ENCODE peak calls at places on chromosomes 4 and X, in four cellular contexts. S, G, H and J are unnamed samples.

GRCh38 chrX:13088155-13088485 is 43.7 kb upstream of the FAM9C start:
- DNase-seq in S (no peak), G (no peak), H (no peak), J (no peak)

GRCh38 chr4:98746530-98746929 is 88.1 kb upstream of the TSPAN5 start:
- DNase-seq in S (no peak), G (no peak), H (peak), J (peak)

GRCh38 chr4:1401409-1402020 is 4.7 kb downstream of the NKX1-1 start:
- DNase-seq in S (no peak), G (no peak), H (no peak), J (no peak)

GRCh38 chr4:144283496-144283895 is 143.0 kb upstream of the GYPA start:
- DNase-seq in S (no peak), G (no peak), H (no peak), J (no peak)

GRCh38 chrX:145393702-145394235 is 146.5 kb downstream of the SPANXN1 start:
- DNase-seq in S (no peak), G (no peak), H (no peak), J (no peak)

GRCh38 chrX:80354966-80355465 is 65.2 kb upstream of the TENT5D start:
- DNase-seq in S (no peak), G (no peak), H (no peak), J (no peak)

GRCh38 chrX:43474321-43474720 is 181.8 kb upstream of the MAOA start:
- DNase-seq in S (no peak), G (no peak), H (no peak), J (no peak)

GRCh38 chr4:144421839-144422565 is 224.0 kb upstream of the HHIP start:
- DNase-seq in S (no peak), G (no peak), H (peak), J (no peak)

GRCh38 chr4:152734015-152734698 is 45.4 kb downstream of the TIGD4 start:
- DNase-seq in S (no peak), G (no peak), H (no peak), J (no peak)

GRCh38 chr4:13534344-13535063 is 9.8 kb downstream of the NKX3-2 start:
- DNase-seq in S (no peak), G (no peak), H (no peak), J (no peak)

GRCh38 chr4:27123050-27123768 is 262.6 kb downstream of the STIM2 start:
- DNase-seq in S (no peak), G (no peak), H (no peak), J (peak)

GRCh38 chrX:148629435-148629834 is 129.0 kb downstream of the AFF2 start:
- DNase-seq in S (no peak), G (no peak), H (no peak), J (no peak)

GRCh38 chrX:29666361-29666760 is 549.0 kb upstream of the MAGEB2 start:
- DNase-seq in S (no peak), G (no peak), H (no peak), J (peak)

GRCh38 chr4:3035249-3035648 is 39.1 kb downstream of the HTT-AS start:
- DNase-seq in S (no peak), G (no peak), H (no peak), J (no peak)

GRCh38 chr4:71184195-71184781 is 154.5 kb upstream of the SLC4A4 start:
- DNase-seq in S (no peak), G (no peak), H (peak), J (peak)

GRCh38 chrX:20265726-20266681 is 705 bp downstream of the RPS6KA3 start:
- DNase-seq in S (peak), G (peak), H (peak), J (no peak)

GRCh38 chrX:70174754-70175153 is 2.5 kb upstream of the DGAT2L6 start:
- DNase-seq in S (no peak), G (no peak), H (peak), J (peak)

GRCh38 chr4:139975830-139976272 is 178.1 kb downstream of the MAML3 start:
- DNase-seq in S (no peak), G (no peak), H (peak), J (peak)

GRCh38 chrX:31092476-31092875 is 20.6 kb upstream of the FTHL17 start:
- DNase-seq in S (no peak), G (no peak), H (peak), J (no peak)

GRCh38 chr4:139300431-139301142 is 718 bp upstream of the NAA15 start:
- DNase-seq in S (no peak), G (peak), H (peak), J (peak)

GRCh38 chr4:153735901-153736461 is 23.8 kb downstream of the RNF175 start:
- DNase-seq in S (no peak), G (no peak), H (peak), J (no peak)

GRCh38 chrX:1316527-1316926 is 20.1 kb upstream of the IL3RA start:
- DNase-seq in S (no peak), G (peak), H (no peak), J (no peak)

GRCh38 chrX:123108513-123109427 is 75.3 kb upstream of the GRIA3 start:
- DNase-seq in S (no peak), G (no peak), H (no peak), J (no peak)

GRCh38 chrX:135543924-135544323 is 23.5 kb downstream of the INTS6L start:
- DNase-seq in S (no peak), G (no peak), H (no peak), J (no peak)

GRCh38 chr4:18020671-18021469 is 685 bp downstream of the LCORL start:
- DNase-seq in S (peak), G (peak), H (peak), J (peak)

GRCh38 chr4:891747-892146 is 40.4 kb downstream of the GAK start:
- DNase-seq in S (no peak), G (no peak), H (peak), J (no peak)

GRCh38 chr4:168562021-168562691 is 65.3 kb downstream of the PALLD start:
- DNase-seq in S (no peak), G (no peak), H (no peak), J (peak)

GRCh38 chr4:99822734-99823133 is 6.1 kb downstream of the DAPP1 start:
- DNase-seq in S (no peak), G (no peak), H (no peak), J (no peak)

GRCh38 chrX:11462136-11462535 is 168.9 kb downstream of the AMELX start:
- DNase-seq in S (no peak), G (no peak), H (no peak), J (no peak)

GRCh38 chrX:11465648-11466411 is 172.6 kb downstream of the AMELX start:
- DNase-seq in S (no peak), G (no peak), H (no peak), J (no peak)

GRCh38 chrX:11462648-11463047 is 169.4 kb downstream of the AMELX start:
- DNase-seq in S (no peak), G (no peak), H (no peak), J (no peak)

GRCh38 chrX:11464360-11464759 is 171.1 kb downstream of the AMELX start:
- DNase-seq in S (no peak), G (no peak), H (no peak), J (no peak)

DNA sequence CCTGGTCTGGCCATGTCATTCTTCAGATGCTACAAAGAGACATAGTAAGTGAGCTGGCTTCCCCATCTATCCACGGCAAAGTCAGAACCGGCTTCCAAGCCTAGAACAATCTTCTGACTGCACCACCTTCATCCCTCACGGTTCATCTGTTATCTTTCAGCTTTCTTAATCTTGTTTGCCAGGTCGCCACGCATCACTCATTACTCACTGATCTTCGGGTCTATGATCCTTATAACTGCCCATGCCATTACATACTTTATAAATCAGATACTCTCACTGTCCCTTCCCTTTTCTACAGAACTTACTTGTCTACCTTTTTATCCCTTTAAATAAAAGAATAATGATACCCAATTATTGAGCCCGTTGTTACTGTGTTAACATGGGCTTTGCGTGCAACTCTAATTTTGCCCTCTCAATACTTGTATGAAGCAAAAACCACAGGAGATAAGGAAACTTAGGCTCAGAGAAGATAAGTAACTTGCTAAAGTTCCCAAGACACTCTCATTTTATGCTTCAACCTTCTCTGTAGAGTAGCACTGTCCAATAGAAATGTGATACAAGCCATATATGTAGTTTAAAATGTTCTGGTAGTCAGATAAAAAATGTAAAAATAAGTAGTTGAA is 171.7 kb downstream of the AMELX start:
- DNase-seq in S (no peak), G (no peak), H (no peak), J (no peak)
- TF ChIP-seq CTCF in S (no peak), G (no peak), H (no peak), J (no peak)

GRCh38 chrX:107429090-107429489 is 20.4 kb upstream of the FRMPD3 start:
- DNase-seq in S (no peak), G (no peak), H (peak), J (no peak)
- TF ChIP-seq CTCF in S (peak), G (no peak), H (peak), J (peak)

GRCh38 chr4:104693601-104694201 is 199.0 kb upstream of the CXXC4 start:
- DNase-seq in S (no peak), G (no peak), H (peak), J (peak)
- TF ChIP-seq CTCF in S (peak), G (no peak), H (peak), J (peak)

GRCh38 chrX:44872817-44873414 is at the start of gene KDM6A:
- DNase-seq in S (peak), G (peak), H (peak), J (peak)

GRCh38 chrX:44874481-44875184 is 1.6 kb downstream of the KDM6A start:
- DNase-seq in S (no peak), G (peak), H (peak), J (peak)

GRCh38 chrX:44872319-44872816 is 620 bp upstream of the KDM6A start:
- DNase-seq in S (peak), G (peak), H (peak), J (no peak)

GRCh38 chrX:44875185-44875489 is 2.1 kb downstream of the KDM6A start:
- DNase-seq in S (no peak), G (no peak), H (no peak), J (no peak)

DNA sequence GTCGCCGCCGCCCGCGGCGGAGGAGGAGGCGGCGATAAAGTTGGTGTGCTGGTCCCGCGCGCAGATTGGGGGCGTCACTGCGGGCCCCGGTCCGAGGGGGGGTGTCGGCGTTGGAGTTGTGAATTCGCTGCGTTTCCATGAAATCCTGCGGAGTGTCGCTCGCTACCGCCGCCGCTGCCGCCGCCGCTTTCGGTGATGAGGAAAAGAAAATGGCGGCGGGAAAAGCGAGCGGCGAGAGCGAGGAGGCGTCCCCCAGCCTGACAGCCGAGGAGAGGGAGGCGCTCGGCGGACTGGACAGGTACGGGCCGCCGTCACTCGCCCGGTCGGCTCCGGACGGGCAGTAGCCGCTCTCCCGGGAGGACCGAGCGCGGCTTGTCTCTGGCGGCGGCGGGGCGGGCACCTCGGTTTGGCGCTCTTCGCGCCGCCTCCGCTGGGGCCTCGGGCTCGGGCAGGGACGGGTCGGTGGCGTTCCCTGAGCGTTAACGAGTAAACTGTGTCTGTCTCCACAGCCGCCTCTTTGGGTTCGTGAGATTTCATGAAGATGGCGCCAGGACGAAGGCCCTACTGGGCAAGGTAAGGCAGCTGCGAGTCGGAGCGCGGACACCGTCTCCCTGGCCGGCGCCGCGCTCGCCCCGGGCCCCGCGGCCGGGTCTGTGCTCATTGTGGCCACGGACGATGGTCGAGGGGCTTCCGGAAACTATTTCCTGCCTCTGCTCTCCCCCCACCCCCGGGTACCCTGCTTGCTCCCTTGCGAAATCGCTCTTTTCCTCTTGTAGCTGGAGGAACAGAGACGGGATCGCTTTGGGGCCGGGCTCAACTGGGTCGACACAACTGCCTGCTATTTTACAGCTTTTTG is 655 bp downstream of the KDM6A start:
- DNase-seq in S (peak), G (peak), H (peak), J (peak)
- TF ChIP-seq CTCF in S (no peak), G (no peak), H (no peak), J (no peak)

DNA sequence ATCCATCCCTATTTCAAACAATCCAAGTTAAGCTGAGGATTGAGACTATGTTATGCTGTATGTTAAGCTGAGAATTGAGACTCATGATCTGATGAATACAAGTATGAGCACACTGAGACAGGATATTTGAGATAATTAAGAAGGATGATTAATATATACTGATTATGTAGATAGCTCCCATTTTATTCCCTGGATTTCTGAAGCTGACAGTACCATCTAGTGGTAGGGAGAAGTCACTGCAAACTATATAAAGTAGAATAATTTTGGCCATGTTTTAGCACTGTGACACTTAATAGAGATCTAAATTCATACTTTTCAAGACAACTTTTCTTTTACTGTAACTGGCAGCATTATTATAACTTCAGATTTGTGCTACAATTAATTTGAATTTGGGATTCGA is 63.8 kb upstream of the HPRT1 start:
- DNase-seq in S (no peak), G (no peak), H (peak), J (no peak)
- TF ChIP-seq CTCF in S (peak), G (peak), H (peak), J (peak)

GRCh38 chr4:52876063-52876462 is 13.9 kb downstream of the RASL11B start:
- DNase-seq in S (no peak), G (no peak), H (no peak), J (no peak)

GRCh38 chr4:52877694-52878093 is 15.6 kb downstream of the RASL11B start:
- DNase-seq in S (no peak), G (no peak), H (no peak), J (no peak)

GRCh38 chr4:52873861-52874343 is 11.8 kb downstream of the RASL11B start:
- DNase-seq in S (no peak), G (no peak), H (peak), J (peak)

GRCh38 chr4:52874948-52875347 is 12.8 kb downstream of the RASL11B start:
- DNase-seq in S (no peak), G (no peak), H (no peak), J (no peak)

GRCh38 chr4:52877006-52877405 is 14.9 kb downstream of the RASL11B start:
- DNase-seq in S (no peak), G (no peak), H (no peak), J (no peak)
- TF ChIP-seq CTCF in S (no peak), G (no peak), H (no peak), J (no peak)

GRCh38 chrX:101291204-101291603 is at the start of gene TAF7L:
- DNase-seq in S (no peak), G (no peak), H (peak), J (peak)

GRCh38 chrX:101287402-101287801 is 3.7 kb downstream of the TAF7L start:
- DNase-seq in S (no peak), G (no peak), H (peak), J (peak)
- TF ChIP-seq CTCF in S (peak), G (peak), H (peak), J (peak)

DNA sequence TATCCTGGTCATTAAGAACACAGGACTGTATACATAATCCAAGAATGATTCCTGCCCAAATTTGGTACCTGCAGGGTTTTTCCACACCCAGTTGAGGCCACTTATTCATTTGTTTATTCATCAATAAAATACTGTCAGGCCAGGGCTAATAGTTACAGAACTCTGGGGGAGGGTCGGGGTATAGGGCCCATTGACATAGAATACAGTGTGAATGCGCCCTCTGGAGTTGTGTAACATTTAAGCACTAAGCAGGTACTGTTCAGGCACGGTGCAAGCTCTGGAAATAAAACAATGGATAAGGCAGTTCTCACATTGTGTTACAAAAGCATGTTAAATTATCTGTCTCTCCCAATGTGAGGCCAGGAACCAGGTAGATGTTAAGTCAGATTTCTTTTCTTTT is 30.8 kb upstream of the LRBA start:
- DNase-seq in S (no peak), G (no peak), H (no peak), J (no peak)
- TF ChIP-seq CTCF in S (peak), G (no peak), H (no peak), J (no peak)

GRCh38 chr4:185570727-185571126 is 35.4 kb upstream of the PDLIM3 start:
- DNase-seq in S (no peak), G (no peak), H (no peak), J (no peak)
- TF ChIP-seq CTCF in S (no peak), G (no peak), H (no peak), J (no peak)